ENCODE peak calls at places on chromosomes 12 and 14, in four cellular contexts. W is upper lobe of right lung, Z is glutamatergic neuron, S is PC-3. V is an unnamed sample.

GRCh38 chr14:60563113-60563512 is 54.2 kb downstream of the SIX6 start:
- DNase-seq in Z (no peak), W (no peak), S (no peak), V (no peak)

GRCh38 chr14:52124791-52125661 is 56.2 kb upstream of the NID2 start:
- DNase-seq in Z (no peak), S (peak; percentile 50), W (no peak), V (peak; percentile 27)

GRCh38 chr12:81070846-81071245 is 7.0 kb upstream of the ACSS3 start:
- DNase-seq in S (no peak), W (no peak), Z (no peak), V (no peak)

GRCh38 chr12:70364695-70365397 is 1.2 kb upstream of the KCNMB4 start:
- DNase-seq in Z (no peak), S (no peak), W (no peak), V (peak; percentile 21)

GRCh38 chr12:92558806-92559205 is 144.0 kb upstream of the PLEKHG7 start:
- DNase-seq in W (no peak), S (no peak), Z (no peak), V (no peak)

GRCh38 chr14:74459289-74459946 is 33.4 kb upstream of the SYNDIG1L start:
- DNase-seq in Z (peak; percentile 81), W (no peak), S (peak; percentile 63), V (peak; percentile 71)

GRCh38 chr12:120013659-120014380 is 24.8 kb downstream of the BICDL1 start:
- DNase-seq in W (no peak), Z (no peak), S (peak; percentile 68), V (no peak)

GRCh38 chr12:130613831-130614230 is 102.3 kb downstream of the RIMBP2 start:
- DNase-seq in Z (no peak), S (no peak), W (no peak), V (no peak)

GRCh38 chr12:113844495-113845175 is 121.5 kb downstream of the RBM19 start:
- DNase-seq in Z (no peak), S (no peak), W (no peak), V (no peak)

GRCh38 chr14:61190341-61190740 is 90.8 kb downstream of the TMEM30B start:
- DNase-seq in S (no peak), Z (no peak), W (no peak), V (no peak)

GRCh38 chr12:30026621-30027234 is 243.0 kb upstream of the TMTC1 start:
- DNase-seq in W (no peak), S (peak; percentile 80), Z (no peak), V (no peak)

GRCh38 chr12:98894412-98895085 is 249.5 kb downstream of the APAF1 start:
- DNase-seq in S (no peak), Z (peak; percentile 66), W (no peak), V (peak; percentile 70)

GRCh38 chr12:105100998-105101397 is 6.5 kb upstream of the WASHC4 start:
- DNase-seq in W (no peak), S (peak; percentile 50), Z (no peak), V (no peak)

GRCh38 chr14:73424453-73424852 is 33.9 kb downstream of the NUMB start:
- DNase-seq in W (no peak), S (no peak), Z (no peak), V (no peak)

GRCh38 chr12:52876371-52876770 is 27.6 kb upstream of the KRT78 start:
- DNase-seq in Z (no peak), W (peak; percentile 90), S (peak; percentile 60), V (no peak)

GRCh38 chr14:100740931-100741330 is 14.2 kb downstream of the DLK1 start:
- DNase-seq in S (no peak), Z (no peak), W (peak; percentile 21), V (no peak)

GRCh38 chr12:50545783-50546182 is 41.0 kb downstream of the DIP2B start:
- DNase-seq in Z (no peak), W (no peak), S (no peak), V (no peak)

GRCh38 chr12:68490476-68490875 is 120.2 kb upstream of the RAP1B start:
- DNase-seq in S (no peak), W (no peak), Z (no peak), V (no peak)

GRCh38 chr12:95191060-95191696 is 26.1 kb downstream of the FGD6 start:
- DNase-seq in W (no peak), S (no peak), Z (no peak), V (no peak)

GRCh38 chr12:32446306-32447119 is 47.2 kb downstream of the FGD4 start:
- DNase-seq in Z (no peak), S (no peak), W (no peak), V (peak; percentile 31)

GRCh38 chr14:91005716-91006115 is 54.7 kb downstream of the RPS6KA5 start:
- DNase-seq in Z (no peak), W (no peak), S (peak; percentile 63), V (no peak)

GRCh38 chr12:46406352-46407027 is 33.9 kb upstream of the SLC38A2 start:
- DNase-seq in S (no peak), Z (no peak), W (no peak), V (no peak)

GRCh38 chr12:121939190-121939589 is 20.8 kb downstream of the CFAP251 start:
- DNase-seq in W (no peak), Z (no peak), S (no peak), V (no peak)

GRCh38 chr14:46818147-46818546 is 166.6 kb upstream of the RPL10L start:
- DNase-seq in W (no peak), S (no peak), Z (no peak), V (peak; percentile 54)

GRCh38 chr12:69821441-69822204 is 3.4 kb upstream of the MYRFL start:
- DNase-seq in Z (no peak), S (peak; percentile 54), W (no peak), V (no peak)

GRCh38 chr12:29711381-29711780 is 72.4 kb downstream of the TMTC1 start:
- DNase-seq in S (no peak), W (no peak), Z (no peak), V (peak; percentile 25)

GRCh38 chr12:75738486-75738885 is 227.1 kb upstream of the KRR1 start:
- DNase-seq in Z (no peak), W (no peak), S (no peak), V (no peak)

GRCh38 chr12:79420146-79420618 is 270.6 kb downstream of the PAWR start:
- DNase-seq in S (peak; percentile 95), W (no peak), Z (no peak), V (peak; percentile 47)
- TF ChIP-seq CTCF in S (peak; percentile 89), W (peak; percentile 45), Z (peak; percentile 29), V (peak; percentile 69)

DNA sequence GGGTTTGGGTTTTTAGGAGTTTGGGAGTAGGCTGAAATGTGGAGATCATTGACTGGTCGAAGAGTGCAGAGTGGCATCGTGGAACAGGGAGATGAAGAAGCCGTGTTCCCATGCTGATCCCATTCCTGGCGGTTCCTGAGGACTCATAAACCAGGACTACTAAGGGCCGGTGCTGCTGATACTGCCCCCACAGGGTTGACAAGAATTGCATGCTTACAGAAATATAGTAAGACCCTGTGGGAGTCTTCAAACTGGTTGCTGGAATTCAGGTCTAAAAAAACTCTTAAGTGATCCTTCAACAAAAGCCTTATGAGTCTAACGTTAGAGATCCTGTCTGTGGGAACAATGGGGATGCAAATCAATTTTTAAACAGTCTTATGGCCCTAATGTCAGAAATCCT is 64.0 kb upstream of the ARHGAP5 start:
- DNase-seq in W (no peak), S (no peak), Z (no peak), V (peak; percentile 44)
- TF ChIP-seq CTCF in W (no peak), S (peak; percentile 36), Z (no peak), V (peak; percentile 47)

DNA sequence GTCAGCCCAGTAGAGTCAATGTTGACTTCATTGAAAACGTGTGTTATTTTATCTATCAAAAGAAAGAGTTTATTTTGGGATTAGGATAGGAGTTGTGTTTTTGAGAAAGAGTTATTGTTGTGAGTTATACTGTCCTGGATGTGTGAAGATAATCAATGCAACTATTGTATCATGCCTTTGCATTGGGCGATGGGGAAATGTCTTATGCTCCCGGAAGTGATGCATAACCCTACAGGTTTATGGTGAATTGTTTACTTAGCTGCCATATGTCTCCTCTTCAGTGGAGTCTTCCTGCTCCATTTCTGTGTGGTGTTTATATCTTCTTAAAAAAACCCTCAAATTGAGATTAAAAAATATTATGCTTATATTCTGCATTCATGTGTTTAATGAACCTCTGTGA is 6.4 kb downstream of the PDE3A start:
- DNase-seq in S (no peak), W (no peak), Z (no peak), V (no peak)
- TF ChIP-seq CTCF in S (no peak), W (no peak), Z (no peak), V (no peak)

DNA sequence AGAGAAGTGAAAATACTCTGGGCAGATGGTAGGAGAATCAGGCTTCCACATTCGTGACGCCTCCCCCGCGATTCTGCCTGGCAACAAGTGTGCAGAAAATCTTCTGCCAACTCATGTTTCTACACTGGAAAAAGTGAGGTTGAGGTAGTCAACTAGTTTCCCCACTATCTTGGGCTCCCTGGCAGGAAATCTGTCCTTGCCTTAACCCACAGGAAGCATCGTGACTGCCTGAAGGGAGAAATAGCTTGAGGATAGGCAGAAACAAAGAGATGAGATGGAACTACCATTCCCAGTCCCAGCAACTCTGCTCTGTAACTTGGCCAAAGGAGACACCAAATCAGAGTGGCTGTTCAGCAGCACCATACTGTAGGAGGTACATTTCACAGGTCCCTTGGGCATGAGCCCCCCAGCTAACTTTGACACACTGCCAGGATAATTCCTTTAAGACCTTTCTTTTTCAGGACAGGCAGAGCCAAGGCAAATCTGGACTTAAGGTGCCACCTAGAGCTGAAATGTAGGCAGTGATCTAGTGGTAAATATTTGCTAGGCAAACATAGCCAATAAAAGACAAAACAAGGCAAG is 205.0 kb downstream of the PTPRO start:
- DNase-seq in W (peak; percentile 76), Z (no peak), S (peak; percentile 53), V (peak; percentile 45)
- TF ChIP-seq CTCF in W (no peak), Z (no peak), S (peak; percentile 72), V (peak; percentile 58)

GRCh38 chr12:93723568-93723930 is 46.4 kb downstream of the CRADD start:
- DNase-seq in Z (no peak), S (no peak), W (no peak), V (no peak)
- TF ChIP-seq CTCF in Z (no peak), S (no peak), W (no peak), V (no peak)

GRCh38 chr12:5522358-5523335 is 90.7 kb downstream of the NTF3 start:
- DNase-seq in S (no peak), Z (no peak), W (no peak), V (no peak)
- TF ChIP-seq CTCF in S (no peak), Z (no peak), W (no peak), V (no peak)

DNA sequence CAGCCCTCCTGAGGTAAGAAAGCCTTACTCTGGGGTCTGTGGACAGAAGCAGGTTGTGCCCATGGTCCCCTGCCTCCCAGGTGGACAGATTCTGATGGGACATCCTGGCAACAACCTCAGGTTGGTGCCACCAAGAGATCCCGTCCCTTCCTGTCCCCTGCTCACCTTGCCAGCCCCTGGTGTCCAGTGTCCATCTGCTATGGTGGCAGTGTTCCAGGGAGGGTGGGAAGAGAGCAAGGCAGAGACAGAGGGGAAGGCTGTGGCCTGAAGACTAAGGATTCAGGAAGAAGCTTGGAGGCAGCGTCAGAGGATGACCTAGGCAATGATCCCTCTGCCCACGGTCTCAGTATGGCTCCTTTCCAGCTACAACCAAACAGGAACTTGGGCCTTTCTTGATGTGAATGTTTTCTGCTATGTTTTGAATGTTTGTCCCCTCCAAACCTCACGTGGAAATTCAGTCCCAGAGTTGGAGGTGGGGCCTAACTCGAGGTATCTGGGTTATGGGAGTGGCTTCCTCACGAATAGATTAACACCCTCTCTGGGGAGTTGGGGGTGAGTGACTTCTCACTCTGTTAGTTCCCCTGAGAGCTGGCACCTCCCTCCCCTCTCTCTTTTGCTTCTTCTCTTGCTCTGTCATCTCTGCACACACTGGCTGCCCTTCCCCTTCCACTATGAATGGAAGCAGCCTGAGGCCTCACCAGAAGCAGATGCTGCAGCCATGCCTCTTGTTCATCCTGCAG is 26.9 kb downstream of the IQSEC3 start:
- DNase-seq in W (no peak), S (no peak), Z (no peak), V (no peak)
- TF ChIP-seq CTCF in W (no peak), S (no peak), Z (no peak), V (no peak)